ENCODE peak calls at places on chromosomes 7 and 10, in four cellular contexts. X is hippocampal formation, B is NCI-H1092, N is T-cell. V is an unnamed sample.

GRCh38 chr7:44615149-44615611 is 8.8 kb downstream of the OGDH start:
- DNase-seq in X (no peak), B (no peak), N (no peak), V (no peak)

GRCh38 chr10:25061125-25061524 is 44.7 kb downstream of the THNSL1 start:
- DNase-seq in X (peak), B (no peak), N (no peak), V (no peak)

GRCh38 chr10:6273351-6273750 is 70.6 kb downstream of the PFKFB3 start:
- DNase-seq in X (no peak), B (no peak), N (no peak), V (no peak)

GRCh38 chr10:122267849-122268737 is 3.0 kb upstream of the BTBD16 start:
- DNase-seq in X (no peak), B (no peak), N (peak), V (peak)

GRCh38 chr10:46254467-46254866 is 32.3 kb upstream of the ANTXRL start:
- DNase-seq in X (no peak), B (no peak), N (no peak), V (no peak)

GRCh38 chr7:97118306-97118917 is 914 bp downstream of the SDHAF3 start:
- DNase-seq in X (no peak), B (no peak), N (no peak), V (no peak)

GRCh38 chr10:48670978-48671913 is 13.4 kb upstream of the WDFY4 start:
- DNase-seq in X (no peak), B (no peak), N (no peak), V (peak)

GRCh38 chr10:79995979-79996629 is 47.2 kb upstream of the SFTPD start:
- DNase-seq in X (no peak), B (no peak), N (no peak), V (no peak)

GRCh38 chr10:683448-684071 is 5.9 kb downstream of the DIP2C start:
- DNase-seq in X (peak), B (no peak), N (no peak), V (no peak)

GRCh38 chr7:112053405-112054069 is 152.7 kb downstream of the DOCK4 start:
- DNase-seq in X (no peak), B (no peak), N (no peak), V (no peak)

GRCh38 chr10:90743291-90743690 is 114.5 kb downstream of the HTR7 start:
- DNase-seq in X (no peak), B (no peak), N (no peak), V (no peak)

GRCh38 chr10:126119591-126119990 is 223.2 kb downstream of the FANK1 start:
- DNase-seq in X (no peak), B (no peak), N (no peak), V (no peak)

GRCh38 chr7:47580175-47580701 is 1.7 kb downstream of the TNS3 start:
- DNase-seq in X (no peak), B (no peak), N (no peak), V (no peak)

GRCh38 chr7:920351-921070 is 34.0 kb downstream of the ADAP1 start:
- DNase-seq in X (no peak), B (no peak), N (no peak), V (no peak)

GRCh38 chr7:113610572-113610971 is 308.2 kb downstream of the PPP1R3A start:
- DNase-seq in X (no peak), B (no peak), N (no peak), V (no peak)

GRCh38 chr7:138316421-138317043 is 143.5 kb upstream of the TRIM24 start:
- DNase-seq in X (no peak), B (no peak), N (no peak), V (no peak)

GRCh38 chr10:130050008-130050407 is 60.6 kb downstream of the C10orf143 start:
- DNase-seq in X (no peak), B (no peak), N (no peak), V (no peak)

GRCh38 chr10:5666324-5667220 is at the start of gene ASB13:
- DNase-seq in X (no peak), B (no peak), N (peak), V (peak)

GRCh38 chr10:104767745-104768144 is 126.7 kb downstream of the SORCS3 start:
- DNase-seq in X (no peak), B (no peak), N (no peak), V (no peak)

GRCh38 chr7:80942261-80943041 is 23.6 kb upstream of the SEMA3C start:
- DNase-seq in X (no peak), B (no peak), N (no peak), V (no peak)

GRCh38 chr7:21367081-21367480 is 60.8 kb upstream of the SP4 start:
- DNase-seq in X (no peak), B (peak), N (no peak), V (no peak)

GRCh38 chr7:8125680-8126444 is 136.1 kb downstream of the ICA1 start:
- DNase-seq in X (no peak), B (no peak), N (peak), V (no peak)

GRCh38 chr7:113320419-113320818 is 202.1 kb upstream of the SMIM30 start:
- DNase-seq in X (no peak), B (no peak), N (no peak), V (no peak)

GRCh38 chr7:22561356-22561755 is 61.4 kb upstream of the STEAP1B start:
- DNase-seq in X (peak), B (no peak), N (no peak), V (peak)

GRCh38 chr7:123757095-123757494 is 8.3 kb upstream of the WASL start:
- DNase-seq in X (no peak), B (no peak), N (no peak), V (no peak)

GRCh38 chr7:126700807-126701604 is 551.7 kb downstream of the GRM8 start:
- DNase-seq in X (no peak), B (peak), N (peak), V (peak)

GRCh38 chr7:87831127-87831526 is 45.0 kb downstream of the SLC25A40 start:
- DNase-seq in X (no peak), B (no peak), N (no peak), V (no peak)

GRCh38 chr10:50538473-50539398 is 85.0 kb downstream of the SGMS1 start:
- DNase-seq in X (peak), B (no peak), N (no peak), V (no peak)